ENCODE peak calls at places on chromosomes 5 and 9, in five cellular contexts. One of them, this sample, is unnamed.

GRCh38 chr9:107180206-107180605 is 102.9 kb upstream of the RAD23B start:
- DNase-seq in HCT116: no peak
- DNase-seq in upper lobe of right lung: no peak
- DNase-seq in stomach: no peak
- DNase-seq in endodermal cell: no peak
- DNase-seq in this sample: no peak

GRCh38 chr5:57174850-57175525 is 1.1 kb downstream of the GPBP1 start:
- DNase-seq in HCT116: no peak
- DNase-seq in upper lobe of right lung: no peak
- DNase-seq in stomach: no peak
- DNase-seq in endodermal cell: no peak
- DNase-seq in this sample: no peak

GRCh38 chr5:113807384-113808053 is 294.0 kb downstream of the YTHDC2 start:
- DNase-seq in HCT116: no peak
- DNase-seq in upper lobe of right lung: no peak
- DNase-seq in stomach: no peak
- DNase-seq in endodermal cell: no peak
- DNase-seq in this sample: no peak

GRCh38 chr5:151719228-151719861 is 32.6 kb upstream of the SPARC start:
- DNase-seq in HCT116: no peak
- DNase-seq in upper lobe of right lung: no peak
- DNase-seq in stomach: no peak
- DNase-seq in endodermal cell: peak; percentile 75
- DNase-seq in this sample: no peak

GRCh38 chr9:93263334-93264229 is 79.6 kb downstream of the WNK2 start:
- DNase-seq in HCT116: no peak
- DNase-seq in upper lobe of right lung: no peak
- DNase-seq in stomach: no peak
- DNase-seq in endodermal cell: peak; percentile 34
- DNase-seq in this sample: peak; percentile 54

GRCh38 chr9:74960548-74960947 is 7.8 kb upstream of the C9orf40 start:
- DNase-seq in HCT116: no peak
- DNase-seq in upper lobe of right lung: no peak
- DNase-seq in stomach: no peak
- DNase-seq in endodermal cell: no peak
- DNase-seq in this sample: no peak

GRCh38 chr9:97848582-97849237 is 4.3 kb upstream of the FOXE1 start:
- DNase-seq in HCT116: no peak
- DNase-seq in upper lobe of right lung: peak; percentile 78
- DNase-seq in stomach: no peak
- DNase-seq in endodermal cell: peak; percentile 72
- DNase-seq in this sample: peak; percentile 92

GRCh38 chr5:151739395-151739794 is 19.0 kb downstream of the ATOX1 start:
- DNase-seq in HCT116: no peak
- DNase-seq in upper lobe of right lung: no peak
- DNase-seq in stomach: no peak
- DNase-seq in endodermal cell: peak; percentile 58
- DNase-seq in this sample: no peak

GRCh38 chr9:20754556-20754955 is 70.5 kb downstream of the FOCAD start:
- DNase-seq in HCT116: no peak
- DNase-seq in upper lobe of right lung: no peak
- DNase-seq in stomach: no peak
- DNase-seq in endodermal cell: no peak
- DNase-seq in this sample: no peak

GRCh38 chr5:92518318-92518913 is 1062.6 kb downstream of the NR2F1-AS1 start:
- DNase-seq in HCT116: peak; percentile 16
- DNase-seq in upper lobe of right lung: no peak
- DNase-seq in stomach: no peak
- DNase-seq in endodermal cell: peak; percentile 56
- DNase-seq in this sample: no peak

GRCh38 chr9:34963577-34963976 is 5.5 kb downstream of the PHF24 start:
- DNase-seq in HCT116: no peak
- DNase-seq in upper lobe of right lung: no peak
- DNase-seq in stomach: no peak
- DNase-seq in endodermal cell: no peak
- DNase-seq in this sample: no peak
- H3K27me3 ChIP-seq in HCT116: peaks cover 90% of the 10 kb centered on the region
- H3K27me3 ChIP-seq in upper lobe of right lung: peaks cover 39% of the 10 kb centered on the region
- H3K27me3 ChIP-seq in stomach: peaks cover 14% of the 10 kb centered on the region
- H3K27me3 ChIP-seq in endodermal cell: peaks cover 15% of the 10 kb centered on the region
- H3K27me3 ChIP-seq in this sample: peaks cover 10% of the 10 kb centered on the region

GRCh38 chr5:124948062-124948753 is 201.8 kb upstream of the ZNF608 start:
- DNase-seq in HCT116: no peak
- DNase-seq in upper lobe of right lung: no peak
- DNase-seq in stomach: peak; percentile 32
- DNase-seq in endodermal cell: no peak
- DNase-seq in this sample: no peak

GRCh38 chr5:124949862-124950261 is 203.4 kb upstream of the ZNF608 start:
- DNase-seq in HCT116: no peak
- DNase-seq in upper lobe of right lung: no peak
- DNase-seq in stomach: no peak
- DNase-seq in endodermal cell: no peak
- DNase-seq in this sample: no peak

GRCh38 chr5:124951676-124952075 is 205.2 kb upstream of the ZNF608 start:
- DNase-seq in HCT116: no peak
- DNase-seq in upper lobe of right lung: no peak
- DNase-seq in stomach: no peak
- DNase-seq in endodermal cell: no peak
- DNase-seq in this sample: no peak

GRCh38 chr5:124951105-124951504 is 204.7 kb upstream of the ZNF608 start:
- DNase-seq in HCT116: no peak
- DNase-seq in upper lobe of right lung: no peak
- DNase-seq in stomach: no peak
- DNase-seq in endodermal cell: no peak
- DNase-seq in this sample: no peak

DNA sequence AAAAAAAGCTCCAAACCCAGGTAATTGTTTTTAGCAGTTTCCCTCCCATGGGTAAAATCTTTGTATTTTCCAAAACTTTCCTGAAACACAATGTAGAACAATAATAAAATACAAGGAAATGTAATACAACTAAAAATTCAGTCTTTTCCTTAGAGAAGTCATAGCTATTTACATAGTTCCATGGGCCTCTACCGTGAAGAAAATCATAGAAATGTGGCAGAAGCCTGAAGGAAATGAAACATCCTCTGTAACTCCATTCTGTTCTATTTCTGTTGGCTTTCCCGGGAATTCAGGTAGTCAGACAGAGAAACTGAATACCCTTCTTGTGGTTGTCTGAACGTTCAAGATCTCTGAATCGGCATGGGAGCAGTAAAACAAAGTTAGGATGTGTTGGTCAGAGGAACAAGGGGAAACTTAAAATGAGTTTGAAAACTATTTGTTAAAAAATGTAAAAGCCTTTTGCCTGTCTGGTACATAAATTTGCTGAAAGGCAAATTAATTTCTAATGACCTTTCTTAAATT is 202.4 kb upstream of the ZNF608 start:
- DNase-seq in HCT116: no peak
- DNase-seq in upper lobe of right lung: no peak
- DNase-seq in stomach: no peak
- DNase-seq in endodermal cell: no peak
- DNase-seq in this sample: no peak
- H3K4me1 ChIP-seq in HCT116: no peaks in the 10 kb centered on the region
- H3K4me1 ChIP-seq in upper lobe of right lung: peaks cover 5% of the 10 kb centered on the region
- H3K4me1 ChIP-seq in stomach: no peaks in the 10 kb centered on the region
- H3K4me1 ChIP-seq in endodermal cell: no peaks in the 10 kb centered on the region
- H3K4me1 ChIP-seq in this sample: peaks cover 33% of the 10 kb centered on the region

GRCh38 chr5:168176941-168177340 is 114.5 kb upstream of the WWC1 start:
- DNase-seq in HCT116: no peak
- DNase-seq in upper lobe of right lung: no peak
- DNase-seq in stomach: no peak
- DNase-seq in endodermal cell: no peak
- DNase-seq in this sample: no peak

GRCh38 chr5:168176251-168176650 is 115.2 kb upstream of the WWC1 start:
- DNase-seq in HCT116: no peak
- DNase-seq in upper lobe of right lung: no peak
- DNase-seq in stomach: no peak
- DNase-seq in endodermal cell: no peak
- DNase-seq in this sample: no peak

GRCh38 chr5:168179185-168179584 is 112.3 kb upstream of the WWC1 start:
- DNase-seq in HCT116: no peak
- DNase-seq in upper lobe of right lung: no peak
- DNase-seq in stomach: no peak
- DNase-seq in endodermal cell: no peak
- DNase-seq in this sample: no peak

GRCh38 chr5:168174376-168174775 is 117.1 kb upstream of the WWC1 start:
- DNase-seq in HCT116: no peak
- DNase-seq in upper lobe of right lung: no peak
- DNase-seq in stomach: no peak
- DNase-seq in endodermal cell: no peak
- DNase-seq in this sample: no peak

GRCh38 chr5:168177831-168178450 is 113.5 kb upstream of the WWC1 start:
- DNase-seq in HCT116: no peak
- DNase-seq in upper lobe of right lung: no peak
- DNase-seq in stomach: no peak
- DNase-seq in endodermal cell: peak; percentile 94
- DNase-seq in this sample: no peak
- TF ChIP-seq CTCF in HCT116: no peak
- TF ChIP-seq CTCF in upper lobe of right lung: no peak
- TF ChIP-seq CTCF in stomach: no peak
- TF ChIP-seq CTCF in endodermal cell: peak; percentile 32
- TF ChIP-seq CTCF in this sample: no peak

GRCh38 chr5:75928992-75929391 is 154.2 kb upstream of the SV2C start:
- DNase-seq in HCT116: no peak
- DNase-seq in upper lobe of right lung: no peak
- DNase-seq in stomach: no peak
- DNase-seq in endodermal cell: peak; percentile 45
- DNase-seq in this sample: no peak
- H3K27me3 ChIP-seq in HCT116: peaks cover 70% of the 10 kb centered on the region
- H3K27me3 ChIP-seq in upper lobe of right lung: no peaks in the 10 kb centered on the region
- H3K27me3 ChIP-seq in stomach: no peaks in the 10 kb centered on the region
- H3K27me3 ChIP-seq in endodermal cell: peaks cover 9% of the 10 kb centered on the region
- H3K27me3 ChIP-seq in this sample: no peaks in the 10 kb centered on the region

DNA sequence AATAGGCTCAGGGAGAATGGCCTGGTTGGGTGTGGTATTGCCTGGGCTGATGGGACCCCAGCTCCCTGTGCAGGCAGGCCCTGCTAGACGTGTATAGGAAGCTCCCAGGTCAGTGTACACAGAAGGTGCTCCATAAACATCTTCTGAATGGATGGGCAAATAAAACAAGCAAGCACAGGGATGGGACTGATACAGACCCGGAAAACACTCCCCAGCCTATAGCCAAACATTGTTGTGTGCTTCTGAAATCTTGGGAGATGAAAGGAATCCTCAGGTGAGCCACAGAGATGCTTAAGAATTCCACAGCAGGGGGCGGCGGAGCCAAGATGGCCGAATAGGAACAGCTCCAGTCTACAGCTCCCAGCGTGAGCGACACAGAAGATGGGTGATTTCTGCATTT is 151.8 kb downstream of the ENTREP1 start:
- DNase-seq in HCT116: no peak
- DNase-seq in upper lobe of right lung: no peak
- DNase-seq in stomach: no peak
- DNase-seq in endodermal cell: peak; percentile 73
- DNase-seq in this sample: no peak
- H3K4me1 ChIP-seq in HCT116: no peaks in the 10 kb centered on the region
- H3K4me1 ChIP-seq in upper lobe of right lung: no peaks in the 10 kb centered on the region
- H3K4me1 ChIP-seq in stomach: no peaks in the 10 kb centered on the region
- H3K4me1 ChIP-seq in endodermal cell: no peaks in the 10 kb centered on the region
- H3K4me1 ChIP-seq in this sample: no peaks in the 10 kb centered on the region

DNA sequence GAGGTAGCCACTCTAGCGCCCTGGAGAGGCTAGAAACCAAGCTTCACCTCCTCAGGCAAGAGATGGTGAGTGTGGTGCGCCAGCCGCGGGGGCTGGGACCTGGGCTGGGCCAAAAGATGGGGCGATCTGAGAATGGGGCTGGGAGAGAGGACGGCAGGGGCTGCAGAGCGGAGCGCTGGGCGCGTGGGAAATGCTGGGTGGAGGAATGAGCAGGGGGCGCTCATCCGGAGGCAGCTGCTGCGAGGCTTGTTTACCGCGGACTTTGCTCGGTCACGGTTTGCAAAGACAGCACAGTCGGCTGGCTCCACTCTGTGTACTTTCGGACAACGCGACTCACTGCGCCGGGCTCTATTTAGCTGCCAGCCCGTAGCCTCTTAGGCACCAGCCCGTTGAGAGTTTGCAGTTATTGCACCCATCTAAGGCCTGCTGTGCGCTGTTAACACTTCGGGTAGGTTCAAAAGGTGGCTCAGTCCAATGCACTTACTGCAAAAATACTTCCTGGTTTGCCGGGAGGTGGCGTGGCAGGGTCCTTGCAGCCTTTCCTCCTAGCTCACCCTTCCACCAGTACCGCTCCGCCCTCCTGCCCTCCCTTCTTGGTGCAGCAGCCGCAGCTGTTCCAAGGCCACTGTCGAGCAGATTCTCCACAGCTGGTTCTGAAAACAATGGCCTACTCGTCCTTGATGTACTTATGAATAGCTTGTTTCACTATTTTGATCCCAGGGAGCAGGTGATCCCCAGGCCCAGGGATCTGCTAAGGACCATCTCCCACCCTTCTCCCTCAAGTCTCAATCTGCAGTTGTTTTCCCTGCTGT is 1.3 kb downstream of the LURAP1L start:
- DNase-seq in HCT116: peak; percentile 57
- DNase-seq in upper lobe of right lung: peak; percentile 89
- DNase-seq in stomach: peak; percentile 82
- DNase-seq in endodermal cell: peak; percentile 93
- DNase-seq in this sample: peak; percentile 85
- TF ChIP-seq CTCF in HCT116: peak; percentile 28
- TF ChIP-seq CTCF in upper lobe of right lung: peak; percentile 50
- TF ChIP-seq CTCF in stomach: peak; percentile 11
- TF ChIP-seq CTCF in endodermal cell: peak; percentile 68
- TF ChIP-seq CTCF in this sample: peak; percentile 30

GRCh38 chr9:126687868-126688503 is 74.3 kb downstream of the LMX1B start:
- DNase-seq in HCT116: no peak
- DNase-seq in upper lobe of right lung: no peak
- DNase-seq in stomach: no peak
- DNase-seq in endodermal cell: peak; percentile 81
- DNase-seq in this sample: no peak
- H3K27me3 ChIP-seq in HCT116: no peaks in the 10 kb centered on the region
- H3K27me3 ChIP-seq in upper lobe of right lung: peaks cover 68% of the 10 kb centered on the region
- H3K27me3 ChIP-seq in stomach: peaks cover 58% of the 10 kb centered on the region
- H3K27me3 ChIP-seq in endodermal cell: peaks cover 49% of the 10 kb centered on the region
- H3K27me3 ChIP-seq in this sample: peaks cover 81% of the 10 kb centered on the region

GRCh38 chr9:86944974-86945867 is 2.1 kb downstream of the GAS1 start:
- DNase-seq in HCT116: no peak
- DNase-seq in upper lobe of right lung: no peak
- DNase-seq in stomach: no peak
- DNase-seq in endodermal cell: peak; percentile 77
- DNase-seq in this sample: peak; percentile 76
- H3K4me1 ChIP-seq in HCT116: peaks cover 16% of the 10 kb centered on the region
- H3K4me1 ChIP-seq in upper lobe of right lung: peaks cover 13% of the 10 kb centered on the region
- H3K4me1 ChIP-seq in stomach: peaks cover 24% of the 10 kb centered on the region
- H3K4me1 ChIP-seq in endodermal cell: peaks cover 12% of the 10 kb centered on the region
- H3K4me1 ChIP-seq in this sample: peaks cover 25% of the 10 kb centered on the region

DNA sequence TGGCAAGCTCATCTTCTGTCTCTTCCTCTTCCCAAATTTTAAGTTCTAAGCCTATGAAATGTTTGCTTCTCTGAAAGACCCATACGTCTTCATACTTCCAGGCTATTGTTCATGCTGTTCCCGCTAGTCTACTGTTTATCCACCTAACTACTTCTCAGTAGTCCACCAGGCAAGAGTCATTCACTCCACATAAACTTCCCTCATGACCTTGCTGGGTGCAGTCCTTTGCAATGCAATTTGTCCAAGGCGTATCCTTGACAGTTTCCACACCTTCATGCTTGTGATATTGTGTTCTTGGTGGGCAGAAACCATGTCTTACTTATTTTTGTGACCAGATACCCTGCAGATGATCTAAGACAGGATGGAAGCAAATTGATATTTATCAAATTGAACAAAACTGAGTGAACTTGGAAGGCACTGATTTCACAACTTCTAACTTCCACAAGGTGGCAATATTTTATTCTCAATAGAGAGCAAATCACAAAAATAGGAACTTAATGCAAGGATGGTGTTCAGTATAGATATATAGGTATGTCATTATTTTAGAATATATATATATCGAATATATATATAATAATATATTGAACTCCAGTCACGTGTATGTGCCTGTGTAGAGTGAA is 30.3 kb downstream of the TYRP1 start:
- DNase-seq in HCT116: peak; percentile 23
- DNase-seq in upper lobe of right lung: no peak
- DNase-seq in stomach: no peak
- DNase-seq in endodermal cell: no peak
- DNase-seq in this sample: no peak
- TF ChIP-seq CTCF in HCT116: peak; percentile 44
- TF ChIP-seq CTCF in upper lobe of right lung: peak; percentile 55
- TF ChIP-seq CTCF in stomach: peak; percentile 29
- TF ChIP-seq CTCF in endodermal cell: peak; percentile 68
- TF ChIP-seq CTCF in this sample: peak; percentile 34

This sample was measured in spleen.